ENCODE peak calls at places on chromosomes 1 and 21, in seven cellular contexts. R is right lobe of liver, K is upper lobe of right lung, Y is AG04450, Q is Peyer's patch, P is suprapubic skin, F is cardiac muscle cell. X is an unnamed sample. For H3K27me3 and H3K9me3, the result is how much of the 10 kb centered on the place peaks cover.

GRCh38 chr1:183872406-183872805 is 67.5 kb downstream of the RGL1 start:
- DNase-seq in R (no peak), K (no peak), Y (peak), Q (no peak), P (no peak), F (peak), X (no peak)

GRCh38 chr1:41428736-41429640 is 55.5 kb downstream of the EDN2 start:
- DNase-seq in R (no peak), K (no peak), Y (no peak), Q (no peak), P (no peak), F (no peak), X (no peak)

GRCh38 chr1:66552829-66553228 is 18.9 kb downstream of the SGIP1 start:
- DNase-seq in R (no peak), K (no peak), Y (no peak), Q (no peak), P (no peak), F (peak), X (no peak)

GRCh38 chr1:234427950-234428646 is 50.9 kb downstream of the TARBP1 start:
- DNase-seq in R (no peak), K (no peak), Y (no peak), Q (no peak), P (no peak), F (no peak), X (no peak)

GRCh38 chr1:160451119-160451858 is 50.9 kb downstream of the VANGL2 start:
- DNase-seq in R (no peak), K (no peak), Y (no peak), Q (no peak), P (no peak), F (no peak), X (no peak)

GRCh38 chr21:42777757-42778344 is 101.5 kb downstream of the WDR4 start:
- DNase-seq in R (no peak), K (no peak), Y (no peak), Q (peak), P (no peak), F (no peak), X (no peak)

GRCh38 chr1:6958407-6958806 is 173.2 kb downstream of the CAMTA1 start:
- DNase-seq in R (no peak), K (no peak), Y (no peak), Q (no peak), P (no peak), F (peak), X (no peak)

GRCh38 chr1:217539510-217539909 is 91.4 kb downstream of the GPATCH2 start:
- DNase-seq in R (no peak), K (no peak), Y (no peak), Q (no peak), P (no peak), F (no peak), X (no peak)

GRCh38 chr21:26806734-26807372 is 38.4 kb downstream of the ADAMTS1 start:
- DNase-seq in R (no peak), K (no peak), Y (no peak), Q (no peak), P (no peak), F (no peak), X (no peak)

GRCh38 chr1:203271018-203271743 is 34.1 kb upstream of the BTG2 start:
- DNase-seq in R (no peak), K (peak), Y (no peak), Q (peak), P (no peak), F (peak), X (peak)

GRCh38 chr21:34513109-34513675 is 1.2 kb upstream of the KCNE1 start:
- DNase-seq in R (no peak), K (no peak), Y (no peak), Q (no peak), P (no peak), F (peak), X (no peak)

GRCh38 chr1:26697978-26698849 is 2.4 kb downstream of the ARID1A start:
- DNase-seq in R (peak), K (peak), Y (peak), Q (peak), P (peak), F (peak), X (peak)

GRCh38 chr1:203378529-203379271 is 27.8 kb upstream of the FMOD start:
- DNase-seq in R (no peak), K (no peak), Y (peak), Q (no peak), P (no peak), F (peak), X (no peak)

GRCh38 chr1:164608651-164609057 is 49.7 kb downstream of the PBX1 start:
- DNase-seq in R (no peak), K (no peak), Y (no peak), Q (no peak), P (no peak), F (peak), X (no peak)

GRCh38 chr1:183675381-183675780 is 22.3 kb upstream of the APOBEC4 start:
- DNase-seq in R (no peak), K (no peak), Y (no peak), Q (no peak), P (no peak), F (no peak), X (no peak)

GRCh38 chr1:116763787-116764465 is 9.7 kb downstream of the CD2 start:
- DNase-seq in R (no peak), K (no peak), Y (no peak), Q (no peak), P (no peak), F (peak), X (no peak)

GRCh38 chr1:209010831-209011230 is 572.7 kb upstream of the CAMK1G start:
- DNase-seq in R (no peak), K (no peak), Y (no peak), Q (no peak), P (no peak), F (no peak), X (no peak)

GRCh38 chr1:185598326-185598725 is 135.9 kb upstream of the HMCN1 start:
- DNase-seq in R (no peak), K (no peak), Y (no peak), Q (no peak), P (no peak), F (no peak), X (no peak)

GRCh38 chr1:247749870-247750269 is 1.9 kb upstream of the OR14A2 start:
- DNase-seq in R (no peak), K (peak), Y (no peak), Q (no peak), P (no peak), F (no peak), X (no peak)

GRCh38 chr1:248814351-248814750 is 11.4 kb downstream of the SH3BP5L start:
- DNase-seq in R (no peak), K (no peak), Y (no peak), Q (no peak), P (no peak), F (no peak), X (no peak)

GRCh38 chr1:9435101-9435636 is 104.1 kb upstream of the SLC25A33 start:
- DNase-seq in R (no peak), K (no peak), Y (no peak), Q (no peak), P (no peak), F (peak), X (no peak)

GRCh38 chr1:31831397-31832378 is 15.9 kb upstream of the SPOCD1 start:
- DNase-seq in R (no peak), K (no peak), Y (peak), Q (no peak), P (peak), F (no peak), X (no peak)

GRCh38 chr1:185431612-185432011 is 114.6 kb upstream of the IVNS1ABP start:
- DNase-seq in R (no peak), K (no peak), Y (no peak), Q (no peak), P (no peak), F (no peak), X (no peak)

GRCh38 chr1:153670257-153670858 is 435 bp downstream of the ILF2 start:
- DNase-seq in R (no peak), K (peak), Y (no peak), Q (no peak), P (no peak), F (no peak), X (no peak)

GRCh38 chr1:159510223-159510530 is 25.6 kb downstream of the OR10J5 start:
- DNase-seq in R (no peak), K (no peak), Y (no peak), Q (no peak), P (no peak), F (peak), X (no peak)

GRCh38 chr1:12047120-12047876 is 15.8 kb upstream of the TNFRSF8 start:
- DNase-seq in R (no peak), K (no peak), Y (no peak), Q (peak), P (no peak), F (peak), X (peak)

GRCh38 chr1:20082772-20083171 is 12.8 kb downstream of the PLA2G5 start:
- DNase-seq in R (no peak), K (no peak), Y (no peak), Q (no peak), P (no peak), F (no peak), X (no peak)

GRCh38 chr1:220908757-220909156 is 29.5 kb downstream of the HLX start:
- DNase-seq in R (no peak), K (no peak), Y (peak), Q (no peak), P (no peak), F (peak), X (no peak)

GRCh38 chr1:92989253-92989652 is 28.0 kb upstream of the DIPK1A start:
- DNase-seq in R (no peak), K (no peak), Y (no peak), Q (no peak), P (no peak), F (no peak), X (no peak)

GRCh38 chr1:242318140-242318539 is 206.4 kb downstream of the PLD5 start:
- DNase-seq in R (no peak), K (no peak), Y (no peak), Q (no peak), P (no peak), F (no peak), X (no peak)

GRCh38 chr1:173473599-173474011 is 3.5 kb upstream of the PRDX6 start:
- DNase-seq in R (no peak), K (no peak), Y (no peak), Q (no peak), P (no peak), F (peak), X (no peak)

DNA sequence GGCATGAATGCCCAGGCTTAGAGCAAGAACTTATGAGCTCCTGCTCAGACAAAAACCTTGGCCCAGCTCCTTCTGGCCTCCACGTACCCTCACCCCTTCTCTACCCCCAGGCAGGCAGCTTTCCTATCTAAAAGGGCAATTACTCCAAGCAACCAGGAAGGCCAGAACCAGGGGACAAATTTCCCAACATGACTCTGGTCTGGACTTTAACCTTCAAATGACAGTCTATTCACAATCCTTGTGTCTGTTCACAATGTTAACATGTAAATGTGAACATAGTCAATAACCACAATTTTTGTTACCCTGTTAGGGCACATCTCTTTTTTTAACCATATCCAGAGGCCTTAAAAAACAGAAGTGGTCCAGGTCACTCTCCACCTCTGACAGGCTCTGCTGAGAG is 64.4 kb upstream of the LAPTM5 start:
- DNase-seq in R (no peak), K (no peak), Y (no peak), Q (no peak), P (no peak), F (no peak), X (no peak)
- H3K27me3 ChIP-seq in R (under half), K (under half), Y (under half), Q (under half), P (under half), F (under half), X (under half)

GRCh38 chr21:36047139-36047538 is 13.2 kb downstream of the SETD4 start:
- DNase-seq in R (no peak), K (no peak), Y (no peak), Q (no peak), P (no peak), F (no peak), X (no peak)
- H3K9me3 ChIP-seq in R (under half), K (under half), Y (under half), Q (under half), P (under half), F (under half), X (under half)

GRCh38 chr1:225450491-225451191 is 22.8 kb upstream of the LBR start:
- DNase-seq in R (no peak), K (peak), Y (no peak), Q (no peak), P (peak), F (no peak), X (no peak)

GRCh38 chr1:225448146-225448805 is 20.4 kb upstream of the LBR start:
- DNase-seq in R (no peak), K (peak), Y (no peak), Q (no peak), P (peak), F (no peak), X (no peak)

GRCh38 chr1:225451340-225451739 is 23.5 kb upstream of the LBR start:
- DNase-seq in R (no peak), K (peak), Y (no peak), Q (no peak), P (no peak), F (no peak), X (no peak)

GRCh38 chr1:225449261-225449660 is 21.4 kb upstream of the LBR start:
- DNase-seq in R (no peak), K (peak), Y (no peak), Q (no peak), P (peak), F (no peak), X (no peak)

GRCh38 chr1:225449774-225450173 is 21.9 kb upstream of the LBR start:
- DNase-seq in R (no peak), K (peak), Y (no peak), Q (no peak), P (no peak), F (no peak), X (no peak)
- H3K27me3 ChIP-seq in R (under half), K (under half), Y (under half), Q (under half), P (under half), F (under half), X (under half)

GRCh38 chr21:8993943-8994639 is 1527.3 kb upstream of the TPTE start:
- DNase-seq in R (no peak), K (no peak), Y (no peak), Q (no peak), P (no peak), F (no peak), X (no peak)
- H3K9me3 ChIP-seq in R (under half), K (under half), Y (under half), Q (under half), P (under half), F (under half), X (under half)

DNA sequence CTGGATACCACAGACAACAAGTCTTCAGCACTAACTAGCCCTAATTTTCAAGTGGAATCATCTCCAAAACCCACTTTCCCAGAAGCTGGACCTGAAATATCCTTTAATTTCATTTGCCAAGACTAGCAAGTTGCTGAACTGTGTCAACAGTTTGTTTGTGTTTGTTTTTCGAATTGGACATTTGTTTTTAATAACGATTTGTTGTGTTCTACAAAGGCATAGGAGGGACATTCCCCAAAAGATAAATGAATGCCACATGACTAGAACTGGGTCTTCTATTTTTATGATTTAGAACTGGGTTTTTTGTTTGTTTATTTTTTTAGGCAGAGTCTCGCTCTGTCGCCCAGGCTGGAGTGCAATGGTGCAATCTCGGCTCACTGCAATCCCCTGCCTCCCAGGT is 17.9 kb downstream of the LUZP1 start:
- DNase-seq in R (no peak), K (no peak), Y (no peak), Q (no peak), P (no peak), F (no peak), X (no peak)
- H3K27me3 ChIP-seq in R (under half), K (under half), Y (under half), Q (under half), P (under half), F (under half), X (under half)